ENCODE peak calls at places on chromosomes 6 and 20, in six cellular contexts. A is H9, B is H1, I is mesendoderm, R is neuronal stem cell, D is mesenchymal stem cell. H is an unnamed sample.

GRCh38 chr6:16712931-16713484 is 48.3 kb downstream of the ATXN1 start:
- DNase-seq in A (no peak), B (no peak), I (peak; percentile 51), R (no peak), D (peak; percentile 96), H (peak; percentile 95)

GRCh38 chr20:8578191-8578690 is 446.2 kb downstream of the PLCB1 start:
- DNase-seq in A (no peak), B (no peak), I (no peak), R (no peak), D (no peak), H (no peak)

GRCh38 chr6:121694389-121695185 is 259.1 kb downstream of the GJA1 start:
- DNase-seq in A (no peak), B (no peak), I (no peak), R (no peak), D (peak; percentile 29), H (peak; percentile 45)

GRCh38 chr6:149862901-149863595 is 1.1 kb downstream of the LRP11 start:
- DNase-seq in A (peak; percentile 51), B (no peak), I (peak; percentile 63), R (peak; percentile 57), D (peak; percentile 71), H (peak; percentile 57)

GRCh38 chr20:59258103-59258705 is 42.2 kb upstream of the EDN3 start:
- DNase-seq in A (no peak), B (no peak), I (no peak), R (no peak), D (no peak), H (no peak)

GRCh38 chr20:22389836-22390542 is 194.4 kb downstream of the FOXA2 start:
- DNase-seq in A (peak; percentile 80), B (peak; percentile 23), I (peak; percentile 85), R (no peak), D (no peak), H (no peak)

GRCh38 chr6:80145921-80146320 is 39.5 kb downstream of the BCKDHB start:
- DNase-seq in A (no peak), B (no peak), I (no peak), R (no peak), D (no peak), H (no peak)

GRCh38 chr20:59662161-59662560 is 57.8 kb downstream of the PHACTR3 start:
- DNase-seq in A (no peak), B (no peak), I (no peak), R (no peak), D (no peak), H (no peak)

GRCh38 chr6:162119349-162119748 is 608.2 kb downstream of the PRKN start:
- DNase-seq in A (no peak), B (no peak), I (peak; percentile 14), R (no peak), D (no peak), H (no peak)

GRCh38 chr20:56606174-56606945 is 22.7 kb upstream of the TFAP2C start:
- DNase-seq in A (no peak), B (no peak), I (no peak), R (no peak), D (no peak), H (no peak)

GRCh38 chr6:28683945-28684538 is 158.4 kb downstream of the GPX5 start:
- DNase-seq in A (peak; percentile 32), B (no peak), I (peak; percentile 71), R (peak; percentile 35), D (peak; percentile 58), H (peak; percentile 34)

GRCh38 chr6:103983860-103984259 is 875.9 kb downstream of the HACE1 start:
- DNase-seq in A (no peak), B (no peak), I (no peak), R (no peak), D (peak; percentile 17), H (no peak)

GRCh38 chr6:35218456-35218855 is 4.7 kb downstream of the SCUBE3 start:
- DNase-seq in A (no peak), B (no peak), I (no peak), R (no peak), D (no peak), H (no peak)

GRCh38 chr6:53418288-53418687 is 69.5 kb upstream of the ELOVL5 start:
- DNase-seq in A (no peak), B (no peak), I (no peak), R (no peak), D (no peak), H (no peak)

GRCh38 chr20:10369723-10370090 is 64.3 kb downstream of the MKKS start:
- DNase-seq in A (no peak), B (no peak), I (no peak), R (no peak), D (no peak), H (peak; percentile 37)

GRCh38 chr20:1326031-1326930 is 2.7 kb downstream of the SDCBP2 start:
- DNase-seq in A (peak; percentile 1), B (no peak), I (no peak), R (no peak), D (peak; percentile 46), H (peak; percentile 41)

GRCh38 chr6:111564482-111564945 is 41.2 kb downstream of the TRAF3IP2 start:
- DNase-seq in A (no peak), B (no peak), I (no peak), R (no peak), D (peak; percentile 70), H (peak; percentile 74)

GRCh38 chr6:7073810-7074525 is 33.8 kb upstream of the RREB1 start:
- DNase-seq in A (no peak), B (no peak), I (no peak), R (no peak), D (no peak), H (no peak)

GRCh38 chr20:24768226-24768625 is 180.8 kb upstream of the CST7 start:
- DNase-seq in A (peak; percentile 21), B (no peak), I (peak; percentile 84), R (no peak), D (no peak), H (no peak)

GRCh38 chr20:43658068-43658722 is 8.7 kb upstream of the MYBL2 start:
- DNase-seq in A (no peak), B (no peak), I (no peak), R (no peak), D (peak; percentile 77), H (peak; percentile 18)

GRCh38 chr6:9620263-9620662 is 794.6 kb downstream of the TFAP2A start:
- DNase-seq in A (no peak), B (no peak), I (no peak), R (no peak), D (no peak), H (peak; percentile 38)

GRCh38 chr20:40663991-40664880 is 24.8 kb downstream of the MAFB start:
- DNase-seq in A (peak; percentile 80), B (no peak), I (peak; percentile 37), R (no peak), D (no peak), H (no peak)

GRCh38 chr6:30914854-30915590 is 984 bp downstream of the VARS2 start:
- DNase-seq in A (no peak), B (no peak), I (no peak), R (no peak), D (no peak), H (no peak)

GRCh38 chr6:40695114-40695513 is 108.0 kb upstream of the LRFN2 start:
- DNase-seq in A (peak; percentile 52), B (no peak), I (peak; percentile 64), R (no peak), D (no peak), H (peak; percentile 1)

GRCh38 chr6:43582911-43583310 is 6.9 kb downstream of the POLH start:
- DNase-seq in A (no peak), B (no peak), I (no peak), R (no peak), D (no peak), H (no peak)

GRCh38 chr20:51121901-51122412 is 99.0 kb upstream of the KCNG1 start:
- DNase-seq in A (no peak), B (no peak), I (peak; percentile 40), R (no peak), D (peak; percentile 36), H (peak; percentile 52)

DNA sequence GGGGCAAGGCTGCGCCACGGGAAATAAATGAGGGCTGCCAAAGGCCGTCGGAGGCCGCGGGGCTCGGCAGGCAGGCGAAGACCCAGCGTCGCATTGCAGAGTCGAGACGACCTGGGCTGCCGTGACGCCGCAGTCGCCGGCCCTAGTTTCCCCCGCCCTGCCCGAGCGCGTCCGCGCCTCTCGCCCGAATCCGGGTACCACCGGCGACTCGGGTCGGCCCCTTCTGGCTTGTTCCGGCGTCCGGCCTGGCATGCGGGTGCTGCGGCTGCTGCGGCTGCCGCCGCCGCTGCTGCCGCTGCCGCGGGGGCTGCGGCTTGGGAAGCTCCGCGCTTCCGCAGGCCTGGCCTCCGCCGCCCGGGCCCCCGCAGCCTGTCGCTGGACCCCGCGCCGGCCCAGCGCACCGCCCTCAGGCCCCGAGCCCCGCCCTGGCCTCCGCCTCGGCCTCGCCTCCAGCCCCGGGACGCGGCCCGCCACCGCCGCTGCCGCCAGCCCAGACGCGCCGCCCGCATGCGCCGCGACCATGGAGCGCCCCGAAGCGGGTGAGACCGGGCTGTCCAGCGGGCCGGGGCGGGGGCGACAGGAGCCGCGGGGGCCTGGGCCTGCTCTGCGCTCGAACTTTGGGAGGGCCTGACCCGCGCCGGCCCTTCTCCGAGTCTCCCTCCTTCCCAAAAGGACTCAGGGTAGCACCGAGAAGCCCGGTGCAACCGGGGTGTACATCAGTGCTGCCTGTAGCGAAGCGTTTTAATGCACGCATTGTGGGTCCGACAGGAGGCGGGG is at the start of gene AKAP7:
- DNase-seq in A (peak; percentile 82), B (peak; percentile 15), I (peak; percentile 93), R (peak; percentile 65), D (peak; percentile 69), H (peak; percentile 39)
- H3K18ac ChIP-seq in A (peak within 1 kb of the TSS; percentile 3), B (no peak within 1 kb of the TSS), I (peak within 1 kb of the TSS; percentile 98), R (peak within 1 kb of the TSS; percentile 93), D (peak within 1 kb of the TSS; percentile 92), H (peak within 1 kb of the TSS; percentile 30)

GRCh38 chr6:141421378-141421777 is 711.3 kb upstream of the GJE1 start:
- DNase-seq in A (no peak), B (no peak), I (peak; percentile 34), R (no peak), D (peak; percentile 65), H (peak; percentile 85)

GRCh38 chr6:141426400-141426980 is 706.2 kb upstream of the GJE1 start:
- DNase-seq in A (no peak), B (no peak), I (no peak), R (no peak), D (no peak), H (no peak)
- H2BK15ac ChIP-seq in A (no peak overlapping the region), B (no peak overlapping the region), I (no peak overlapping the region), R (no peak overlapping the region), D (no peak overlapping the region), H (no peak overlapping the region)

GRCh38 chr6:26033132-26033941 is 53.9 kb upstream of the HFE start:
- DNase-seq in A (peak; percentile 76), B (no peak), I (peak; percentile 98), R (peak; percentile 83), D (peak; percentile 98), H (peak; percentile 99)
- H3K18ac ChIP-seq in A (peak overlapping the region; percentile 93), B (peak overlapping the region; percentile 76), I (peak overlapping the region; percentile 99), R (peak overlapping the region; percentile 92), D (peak overlapping the region; percentile 50), H (peak overlapping the region; percentile 46)

GRCh38 chr6:100493206-100493888 is 28.6 kb upstream of the SIM1 start:
- DNase-seq in A (peak; percentile 75), B (no peak), I (peak; percentile 72), R (no peak), D (no peak), H (no peak)

GRCh38 chr6:100487638-100488037 is 22.9 kb upstream of the SIM1 start:
- DNase-seq in A (no peak), B (no peak), I (no peak), R (no peak), D (no peak), H (no peak)

GRCh38 chr6:100490065-100490464 is 25.3 kb upstream of the SIM1 start:
- DNase-seq in A (no peak), B (no peak), I (no peak), R (no peak), D (no peak), H (no peak)

GRCh38 chr6:100488231-100488630 is 23.5 kb upstream of the SIM1 start:
- DNase-seq in A (no peak), B (no peak), I (no peak), R (no peak), D (no peak), H (no peak)

GRCh38 chr6:100491947-100492670 is 27.4 kb upstream of the SIM1 start:
- DNase-seq in A (no peak), B (no peak), I (no peak), R (no peak), D (no peak), H (no peak)
- H2BK15ac ChIP-seq in A (no peak overlapping the region), B (no peak overlapping the region), I (no peak overlapping the region), R (no peak overlapping the region), D (no peak overlapping the region), H (no peak overlapping the region)